ENCODE peak calls at places on chromosomes 1 and 21, in five cellular contexts. One of them, this sample, is unnamed.

GRCh38 chr1:218847966-218848365 is 325.7 kb upstream of the LYPLAL1 start:
- DNase-seq in mesendoderm: no peak
- DNase-seq in CD8-positive, alpha-beta memory T cell: no peak
- DNase-seq in Peyer's patch: no peak
- DNase-seq in colonic mucosa: no peak
- DNase-seq in this sample: no peak

GRCh38 chr1:234585333-234586055 is 24.5 kb downstream of the IRF2BP2 start:
- DNase-seq in mesendoderm: no peak
- DNase-seq in CD8-positive, alpha-beta memory T cell: no peak
- DNase-seq in Peyer's patch: no peak
- DNase-seq in colonic mucosa: no peak
- DNase-seq in this sample: peak; percentile 89

GRCh38 chr1:16009030-16009460 is 5.0 kb downstream of the SRARP start:
- DNase-seq in mesendoderm: peak; percentile 87
- DNase-seq in CD8-positive, alpha-beta memory T cell: peak; percentile 81
- DNase-seq in Peyer's patch: peak; percentile 79
- DNase-seq in colonic mucosa: peak; percentile 82
- DNase-seq in this sample: peak; percentile 95

GRCh38 chr1:53370369-53370961 is 42.6 kb upstream of the LRP8 start:
- DNase-seq in mesendoderm: no peak
- DNase-seq in CD8-positive, alpha-beta memory T cell: no peak
- DNase-seq in Peyer's patch: peak; percentile 36
- DNase-seq in colonic mucosa: no peak
- DNase-seq in this sample: no peak

GRCh38 chr1:46521417-46521816 is 30.0 kb downstream of the KNCN start:
- DNase-seq in mesendoderm: no peak
- DNase-seq in CD8-positive, alpha-beta memory T cell: no peak
- DNase-seq in Peyer's patch: no peak
- DNase-seq in colonic mucosa: no peak
- DNase-seq in this sample: no peak

GRCh38 chr1:97999320-97999719 is 78.5 kb upstream of the DPYD start:
- DNase-seq in mesendoderm: peak; percentile 49
- DNase-seq in CD8-positive, alpha-beta memory T cell: no peak
- DNase-seq in Peyer's patch: no peak
- DNase-seq in colonic mucosa: no peak
- DNase-seq in this sample: no peak

GRCh38 chr1:159239551-159240220 is 35.0 kb downstream of the ACKR1 start:
- DNase-seq in mesendoderm: peak; percentile 23
- DNase-seq in CD8-positive, alpha-beta memory T cell: no peak
- DNase-seq in Peyer's patch: no peak
- DNase-seq in colonic mucosa: no peak
- DNase-seq in this sample: peak; percentile 21

GRCh38 chr1:186055846-186056245 is 319.2 kb downstream of the TPR start:
- DNase-seq in mesendoderm: no peak
- DNase-seq in CD8-positive, alpha-beta memory T cell: no peak
- DNase-seq in Peyer's patch: no peak
- DNase-seq in colonic mucosa: no peak
- DNase-seq in this sample: no peak

GRCh38 chr21:14916676-14917141 is 148.1 kb downstream of the NRIP1 start:
- DNase-seq in mesendoderm: peak; percentile 54
- DNase-seq in CD8-positive, alpha-beta memory T cell: no peak
- DNase-seq in Peyer's patch: no peak
- DNase-seq in colonic mucosa: no peak
- DNase-seq in this sample: no peak

GRCh38 chr1:59018860-59019259 is 235.0 kb upstream of the JUN start:
- DNase-seq in mesendoderm: no peak
- DNase-seq in CD8-positive, alpha-beta memory T cell: no peak
- DNase-seq in Peyer's patch: no peak
- DNase-seq in colonic mucosa: no peak
- DNase-seq in this sample: no peak

GRCh38 chr1:241276391-241276790 is 80.6 kb downstream of the RGS7 start:
- DNase-seq in mesendoderm: no peak
- DNase-seq in CD8-positive, alpha-beta memory T cell: no peak
- DNase-seq in Peyer's patch: no peak
- DNase-seq in colonic mucosa: no peak
- DNase-seq in this sample: no peak

GRCh38 chr1:77594366-77595112 is 87.9 kb downstream of the ZZZ3 start:
- DNase-seq in mesendoderm: no peak
- DNase-seq in CD8-positive, alpha-beta memory T cell: no peak
- DNase-seq in Peyer's patch: no peak
- DNase-seq in colonic mucosa: no peak
- DNase-seq in this sample: peak; percentile 64

GRCh38 chr1:243470492-243470891 is 214.7 kb downstream of the SDCCAG8 start:
- DNase-seq in mesendoderm: peak; percentile 75
- DNase-seq in CD8-positive, alpha-beta memory T cell: no peak
- DNase-seq in Peyer's patch: no peak
- DNase-seq in colonic mucosa: no peak
- DNase-seq in this sample: no peak

GRCh38 chr1:21344750-21345443 is 54.6 kb upstream of the ECE1 start:
- DNase-seq in mesendoderm: no peak
- DNase-seq in CD8-positive, alpha-beta memory T cell: peak; percentile 55
- DNase-seq in Peyer's patch: peak; percentile 71
- DNase-seq in colonic mucosa: no peak
- DNase-seq in this sample: no peak

GRCh38 chr1:86912501-86912900 is 1.4 kb downstream of the SELENOF start:
- DNase-seq in mesendoderm: no peak
- DNase-seq in CD8-positive, alpha-beta memory T cell: no peak
- DNase-seq in Peyer's patch: no peak
- DNase-seq in colonic mucosa: no peak
- DNase-seq in this sample: no peak

GRCh38 chr1:156544592-156545102 is 27.7 kb downstream of the IQGAP3 start:
- DNase-seq in mesendoderm: no peak
- DNase-seq in CD8-positive, alpha-beta memory T cell: no peak
- DNase-seq in Peyer's patch: no peak
- DNase-seq in colonic mucosa: no peak
- DNase-seq in this sample: no peak

GRCh38 chr1:47192458-47193384 is 2.9 kb upstream of the PDZK1IP1 start:
- DNase-seq in mesendoderm: peak; percentile 87
- DNase-seq in CD8-positive, alpha-beta memory T cell: peak; percentile 74
- DNase-seq in Peyer's patch: peak; percentile 85
- DNase-seq in colonic mucosa: peak; percentile 85
- DNase-seq in this sample: peak; percentile 93

GRCh38 chr1:20376880-20377494 is 86.3 kb downstream of the VWA5B1 start:
- DNase-seq in mesendoderm: peak; percentile 63
- DNase-seq in CD8-positive, alpha-beta memory T cell: peak; percentile 53
- DNase-seq in Peyer's patch: peak; percentile 73
- DNase-seq in colonic mucosa: peak; percentile 52
- DNase-seq in this sample: peak; percentile 90

GRCh38 chr1:198096390-198096789 is 60.4 kb upstream of the NEK7 start:
- DNase-seq in mesendoderm: peak; percentile 68
- DNase-seq in CD8-positive, alpha-beta memory T cell: no peak
- DNase-seq in Peyer's patch: no peak
- DNase-seq in colonic mucosa: no peak
- DNase-seq in this sample: peak; percentile 48

GRCh38 chr21:45004481-45005263 is 64.8 kb downstream of the SLX9 start:
- DNase-seq in mesendoderm: no peak
- DNase-seq in CD8-positive, alpha-beta memory T cell: no peak
- DNase-seq in Peyer's patch: peak; percentile 27
- DNase-seq in colonic mucosa: no peak
- DNase-seq in this sample: no peak

GRCh38 chr21:45001134-45002095 is 61.6 kb downstream of the SLX9 start:
- DNase-seq in mesendoderm: no peak
- DNase-seq in CD8-positive, alpha-beta memory T cell: peak; percentile 38
- DNase-seq in Peyer's patch: peak; percentile 41
- DNase-seq in colonic mucosa: no peak
- DNase-seq in this sample: peak; percentile 99

GRCh38 chr21:45002381-45003204 is 62.8 kb downstream of the SLX9 start:
- DNase-seq in mesendoderm: no peak
- DNase-seq in CD8-positive, alpha-beta memory T cell: peak; percentile 23
- DNase-seq in Peyer's patch: peak; percentile 25
- DNase-seq in colonic mucosa: no peak
- DNase-seq in this sample: no peak

GRCh38 chr21:45004059-45004422 is 64.2 kb downstream of the SLX9 start:
- DNase-seq in mesendoderm: no peak
- DNase-seq in CD8-positive, alpha-beta memory T cell: peak; percentile 40
- DNase-seq in Peyer's patch: peak; percentile 37
- DNase-seq in colonic mucosa: no peak
- DNase-seq in this sample: no peak

DNA sequence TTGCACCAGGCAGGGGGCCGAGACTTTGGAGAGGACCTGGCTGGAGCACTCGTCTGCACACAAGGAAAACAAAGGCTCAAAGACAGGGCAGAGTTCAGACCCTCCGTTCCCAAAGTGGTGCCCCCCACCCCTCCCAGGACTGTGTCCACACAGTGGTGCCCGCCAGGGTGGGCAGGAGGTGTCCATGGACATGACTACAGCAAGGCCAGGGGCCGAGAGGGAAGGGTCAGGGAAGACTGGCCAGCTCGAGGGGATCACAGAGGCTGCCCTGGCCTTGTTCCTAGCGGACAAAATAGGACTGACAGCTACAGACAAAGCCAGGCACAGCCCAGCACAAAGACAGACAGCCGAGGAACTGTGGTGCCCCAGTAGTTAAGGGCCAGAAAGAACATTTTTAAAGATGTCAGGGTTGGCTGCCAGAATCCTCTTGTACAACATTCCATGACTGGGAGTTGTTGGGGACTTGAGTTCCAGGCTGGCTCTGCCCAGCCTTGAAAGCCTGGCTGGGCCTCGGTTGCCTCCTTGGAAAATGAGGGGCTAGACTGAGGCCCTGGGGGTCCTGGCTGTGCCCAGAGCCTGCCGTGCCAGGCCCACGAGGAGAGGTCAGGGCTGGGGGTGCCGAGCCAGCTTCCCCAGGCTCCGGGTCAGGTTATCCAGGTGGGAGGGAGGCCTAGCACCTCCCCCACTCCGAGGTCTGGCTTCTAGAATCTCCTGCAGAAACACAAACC is 63.7 kb downstream of the SLX9 start:
- DNase-seq in mesendoderm: no peak
- DNase-seq in CD8-positive, alpha-beta memory T cell: peak; percentile 4
- DNase-seq in Peyer's patch: peak; percentile 35
- DNase-seq in colonic mucosa: no peak
- DNase-seq in this sample: no peak
- H3K27ac ChIP-seq in mesendoderm: no peak overlapping the region
- H3K27ac ChIP-seq in CD8-positive, alpha-beta memory T cell: no peak overlapping the region
- H3K27ac ChIP-seq in Peyer's patch: no peak overlapping the region
- H3K27ac ChIP-seq in colonic mucosa: no peak overlapping the region
- H3K27ac ChIP-seq in this sample: no peak overlapping the region

DNA sequence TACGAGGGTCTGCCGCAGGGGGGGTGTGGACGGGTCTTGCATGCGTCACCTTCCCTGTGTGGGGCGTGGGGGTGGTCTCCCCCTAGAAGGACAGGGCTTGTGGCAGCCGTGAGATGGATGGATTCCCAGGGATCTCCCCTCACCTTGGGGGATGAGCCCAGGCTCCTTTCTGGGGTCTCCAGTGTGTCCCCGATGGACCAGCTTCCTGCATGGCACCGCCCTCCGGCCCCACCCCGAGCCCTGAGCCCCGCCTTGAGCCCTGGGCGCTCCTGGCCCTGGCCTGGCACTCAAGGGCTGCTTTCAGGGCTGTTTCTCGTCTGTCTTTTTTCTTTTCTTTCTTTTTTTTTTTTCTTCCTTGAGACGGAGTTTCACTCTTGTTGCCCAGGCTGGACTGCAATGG is 59.5 kb downstream of the SKI start:
- DNase-seq in mesendoderm: no peak
- DNase-seq in CD8-positive, alpha-beta memory T cell: no peak
- DNase-seq in Peyer's patch: no peak
- DNase-seq in colonic mucosa: no peak
- DNase-seq in this sample: no peak
- H3K4me1 ChIP-seq in mesendoderm: peaks cover 4% of the 10 kb centered on the region
- H3K4me1 ChIP-seq in CD8-positive, alpha-beta memory T cell: peaks cover 53% of the 10 kb centered on the region
- H3K4me1 ChIP-seq in Peyer's patch: peaks cover 69% of the 10 kb centered on the region
- H3K4me1 ChIP-seq in colonic mucosa: peaks cover 3% of the 10 kb centered on the region
- H3K4me1 ChIP-seq in this sample: peaks cover 30% of the 10 kb centered on the region

GRCh38 chr1:39268906-39269305 is 64.4 kb downstream of the MACF1 start:
- DNase-seq in mesendoderm: peak; percentile 93
- DNase-seq in CD8-positive, alpha-beta memory T cell: no peak
- DNase-seq in Peyer's patch: no peak
- DNase-seq in colonic mucosa: no peak
- DNase-seq in this sample: no peak
- H3K4me3 ChIP-seq in mesendoderm: no peak overlapping the region
- H3K4me3 ChIP-seq in CD8-positive, alpha-beta memory T cell: no peak overlapping the region
- H3K4me3 ChIP-seq in Peyer's patch: no peak overlapping the region
- H3K4me3 ChIP-seq in colonic mucosa: no peak overlapping the region
- H3K4me3 ChIP-seq in this sample: peak overlapping the region; percentile 63

DNA sequence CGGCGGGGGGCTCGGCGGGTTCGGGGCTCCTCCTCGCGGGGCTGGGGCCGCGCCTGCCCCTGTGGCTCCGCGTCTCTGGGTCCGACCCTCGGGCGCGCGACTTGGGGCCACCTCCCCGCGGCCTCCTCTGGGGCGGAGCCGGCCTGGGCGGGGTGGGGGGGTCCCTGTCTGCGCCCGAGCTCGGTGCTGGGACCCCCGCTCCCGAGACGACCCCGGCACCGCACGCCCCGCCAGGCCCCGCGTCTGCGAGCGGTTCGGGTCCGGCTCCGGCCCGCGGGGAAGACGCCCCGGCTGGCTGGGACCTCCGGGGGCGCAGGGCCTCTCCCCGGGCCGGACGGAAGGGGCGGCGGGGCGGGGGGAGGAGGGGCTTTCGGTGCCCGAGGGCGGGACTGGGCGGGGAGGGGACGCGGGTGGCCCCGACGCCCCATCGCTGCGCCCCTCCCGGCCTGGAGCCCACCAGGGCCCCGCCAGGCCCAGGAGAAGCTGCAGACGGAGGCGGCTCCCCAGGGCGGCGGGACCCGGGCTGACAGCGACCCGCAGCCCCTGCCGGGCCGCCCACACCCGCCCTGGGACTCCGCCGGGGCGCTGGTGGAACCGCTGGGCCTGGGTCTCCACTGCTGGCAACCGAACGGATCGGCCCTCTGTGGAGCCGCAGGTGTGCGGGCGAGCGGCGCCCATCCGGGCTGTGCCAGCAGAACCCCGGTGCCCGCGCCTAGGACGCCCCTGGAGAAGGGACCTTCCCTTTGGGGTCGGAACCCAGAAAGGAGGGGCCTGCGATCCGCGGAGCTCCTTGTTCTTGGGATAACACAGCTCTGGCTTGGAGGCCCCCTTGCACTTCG is 610 bp downstream of the COL6A2 start:
- DNase-seq in mesendoderm: peak; percentile 30
- DNase-seq in CD8-positive, alpha-beta memory T cell: peak; percentile 45
- DNase-seq in Peyer's patch: peak; percentile 51
- DNase-seq in colonic mucosa: peak; percentile 20
- DNase-seq in this sample: peak; percentile 89
- H3K27ac ChIP-seq in mesendoderm: peak overlapping the region; percentile 3
- H3K27ac ChIP-seq in CD8-positive, alpha-beta memory T cell: no peak overlapping the region
- H3K27ac ChIP-seq in Peyer's patch: peak overlapping the region; percentile 98
- H3K27ac ChIP-seq in colonic mucosa: peak overlapping the region; percentile 75
- H3K27ac ChIP-seq in this sample: peak overlapping the region; percentile 74

This sample was measured in osteoblast.